ENCODE peak calls at places on chromosomes 13 and 19, in seven cellular contexts. One of them, this sample, is unnamed.

GRCh38 chr13:20825476-20825875 is 51.7 kb upstream of the EEF1AKMT1 start:
- DNase-seq in testis: no peak
- DNase-seq in IMR-90: peak; percentile 55
- DNase-seq in spleen: no peak
- DNase-seq in heart left ventricle: no peak
- DNase-seq in uterus: no peak
- DNase-seq in upper lobe of left lung: no peak
- DNase-seq in this sample: no peak

GRCh38 chr19:35076657-35077056 is 35.1 kb downstream of the HPN start:
- DNase-seq in testis: no peak
- DNase-seq in upper lobe of left lung: no peak
- DNase-seq in spleen: no peak
- DNase-seq in heart left ventricle: no peak
- DNase-seq in IMR-90: no peak
- DNase-seq in uterus: no peak
- DNase-seq in this sample: no peak

GRCh38 chr19:12365372-12366162 is at the start of gene ZNF442:
- DNase-seq in IMR-90: peak; percentile 93
- DNase-seq in upper lobe of left lung: peak; percentile 96
- DNase-seq in heart left ventricle: peak; percentile 94
- DNase-seq in spleen: peak; percentile 95
- DNase-seq in uterus: peak; percentile 97
- DNase-seq in testis: peak; percentile 98
- DNase-seq in this sample: peak; percentile 97

GRCh38 chr19:53977991-53978731 is 13.3 kb upstream of the CACNG6 start:
- DNase-seq in testis: peak; percentile 95
- DNase-seq in IMR-90: peak; percentile 84
- DNase-seq in upper lobe of left lung: no peak
- DNase-seq in heart left ventricle: peak; percentile 81
- DNase-seq in spleen: no peak
- DNase-seq in uterus: peak; percentile 21
- DNase-seq in this sample: peak; percentile 57

GRCh38 chr19:10007811-10008211 is 2.5 kb downstream of the COL5A3 start:
- DNase-seq in uterus: peak; percentile 47
- DNase-seq in spleen: no peak
- DNase-seq in testis: peak; percentile 34
- DNase-seq in upper lobe of left lung: no peak
- DNase-seq in IMR-90: peak; percentile 80
- DNase-seq in heart left ventricle: peak; percentile 79
- DNase-seq in this sample: no peak

GRCh38 chr19:13604902-13605586 is 98.8 kb upstream of the CACNA1A start:
- DNase-seq in IMR-90: no peak
- DNase-seq in uterus: no peak
- DNase-seq in upper lobe of left lung: no peak
- DNase-seq in heart left ventricle: no peak
- DNase-seq in spleen: no peak
- DNase-seq in testis: no peak
- DNase-seq in this sample: no peak

GRCh38 chr19:15248106-15248505 is 15.9 kb upstream of the EPHX3 start:
- DNase-seq in IMR-90: peak; percentile 36
- DNase-seq in testis: no peak
- DNase-seq in heart left ventricle: peak; percentile 40
- DNase-seq in uterus: peak; percentile 42
- DNase-seq in upper lobe of left lung: no peak
- DNase-seq in spleen: no peak
- DNase-seq in this sample: no peak

GRCh38 chr19:19403373-19403901 is 2.0 kb upstream of the GATAD2A start:
- DNase-seq in IMR-90: peak; percentile 44
- DNase-seq in spleen: peak; percentile 72
- DNase-seq in upper lobe of left lung: peak; percentile 36
- DNase-seq in uterus: no peak
- DNase-seq in testis: no peak
- DNase-seq in heart left ventricle: no peak
- DNase-seq in this sample: no peak

GRCh38 chr19:15296353-15296752 is 36.0 kb downstream of the BRD4 start:
- DNase-seq in heart left ventricle: no peak
- DNase-seq in spleen: peak; percentile 29
- DNase-seq in upper lobe of left lung: no peak
- DNase-seq in testis: no peak
- DNase-seq in uterus: no peak
- DNase-seq in IMR-90: no peak
- DNase-seq in this sample: no peak

GRCh38 chr13:30409911-30410704 is 12.2 kb upstream of the UBE2L5 start:
- DNase-seq in upper lobe of left lung: no peak
- DNase-seq in uterus: peak; percentile 72
- DNase-seq in heart left ventricle: peak; percentile 17
- DNase-seq in testis: peak; percentile 68
- DNase-seq in IMR-90: peak; percentile 85
- DNase-seq in spleen: no peak
- DNase-seq in this sample: no peak

GRCh38 chr13:46523972-46524737 is 28.8 kb upstream of the LRCH1 start:
- DNase-seq in spleen: no peak
- DNase-seq in upper lobe of left lung: no peak
- DNase-seq in heart left ventricle: no peak
- DNase-seq in testis: no peak
- DNase-seq in uterus: no peak
- DNase-seq in IMR-90: no peak
- DNase-seq in this sample: no peak

GRCh38 chr13:110503037-110503901 is 58.3 kb downstream of the RAB20 start:
- DNase-seq in spleen: no peak
- DNase-seq in upper lobe of left lung: no peak
- DNase-seq in IMR-90: peak; percentile 12
- DNase-seq in testis: no peak
- DNase-seq in uterus: no peak
- DNase-seq in heart left ventricle: no peak
- DNase-seq in this sample: no peak

GRCh38 chr13:64007334-64007733 is 2591.7 kb upstream of the PCDH20 start:
- DNase-seq in heart left ventricle: no peak
- DNase-seq in upper lobe of left lung: no peak
- DNase-seq in IMR-90: peak; percentile 35
- DNase-seq in uterus: no peak
- DNase-seq in testis: no peak
- DNase-seq in spleen: no peak
- DNase-seq in this sample: no peak

GRCh38 chr19:18093439-18094161 is 4.0 kb upstream of the MAST3 start:
- DNase-seq in spleen: no peak
- DNase-seq in testis: peak; percentile 62
- DNase-seq in upper lobe of left lung: no peak
- DNase-seq in IMR-90: peak; percentile 20
- DNase-seq in uterus: no peak
- DNase-seq in heart left ventricle: no peak
- DNase-seq in this sample: no peak

GRCh38 chr13:112756081-112756480 is 66.2 kb downstream of the ATP11A start:
- DNase-seq in heart left ventricle: no peak
- DNase-seq in spleen: no peak
- DNase-seq in testis: no peak
- DNase-seq in uterus: no peak
- DNase-seq in IMR-90: no peak
- DNase-seq in upper lobe of left lung: no peak
- DNase-seq in this sample: no peak

GRCh38 chr19:45346449-45346848 is 5.9 kb downstream of the KLC3 start:
- DNase-seq in IMR-90: no peak
- DNase-seq in uterus: no peak
- DNase-seq in upper lobe of left lung: no peak
- DNase-seq in spleen: no peak
- DNase-seq in testis: no peak
- DNase-seq in heart left ventricle: no peak
- DNase-seq in this sample: no peak

GRCh38 chr19:49447485-49448431 is 3.9 kb downstream of the PIH1D1 start:
- DNase-seq in testis: peak; percentile 72
- DNase-seq in heart left ventricle: no peak
- DNase-seq in spleen: no peak
- DNase-seq in upper lobe of left lung: no peak
- DNase-seq in IMR-90: peak; percentile 8
- DNase-seq in uterus: peak; percentile 42
- DNase-seq in this sample: peak; percentile 54

GRCh38 chr13:41550239-41550638 is 92.9 kb downstream of the RGCC start:
- DNase-seq in testis: no peak
- DNase-seq in upper lobe of left lung: no peak
- DNase-seq in uterus: no peak
- DNase-seq in spleen: no peak
- DNase-seq in IMR-90: no peak
- DNase-seq in heart left ventricle: no peak
- DNase-seq in this sample: no peak

GRCh38 chr13:48214519-48215121 is 18.4 kb upstream of the ITM2B start:
- DNase-seq in upper lobe of left lung: no peak
- DNase-seq in heart left ventricle: no peak
- DNase-seq in spleen: no peak
- DNase-seq in IMR-90: no peak
- DNase-seq in uterus: no peak
- DNase-seq in testis: no peak
- DNase-seq in this sample: no peak

GRCh38 chr19:1857648-1858326 is 5.6 kb downstream of the KLF16 start:
- DNase-seq in uterus: no peak
- DNase-seq in spleen: no peak
- DNase-seq in testis: no peak
- DNase-seq in upper lobe of left lung: no peak
- DNase-seq in heart left ventricle: peak; percentile 65
- DNase-seq in IMR-90: no peak
- DNase-seq in this sample: no peak

GRCh38 chr19:1855040-1855827 is 7.0 kb upstream of the REXO1 start:
- DNase-seq in IMR-90: peak; percentile 85
- DNase-seq in testis: peak; percentile 73
- DNase-seq in uterus: peak; percentile 66
- DNase-seq in spleen: peak; percentile 99
- DNase-seq in heart left ventricle: peak; percentile 97
- DNase-seq in upper lobe of left lung: peak; percentile 95
- DNase-seq in this sample: peak; percentile 91

GRCh38 chr19:1856698-1857603 is 6.4 kb downstream of the KLF16 start:
- DNase-seq in IMR-90: peak; percentile 70
- DNase-seq in uterus: peak; percentile 76
- DNase-seq in spleen: peak; percentile 97
- DNase-seq in upper lobe of left lung: peak; percentile 94
- DNase-seq in testis: peak; percentile 83
- DNase-seq in heart left ventricle: peak; percentile 90
- DNase-seq in this sample: peak; percentile 94

GRCh38 chr19:1855828-1856255 is 7.5 kb downstream of the KLF16 start:
- DNase-seq in spleen: peak; percentile 87
- DNase-seq in uterus: no peak
- DNase-seq in IMR-90: peak; percentile 23
- DNase-seq in upper lobe of left lung: no peak
- DNase-seq in heart left ventricle: peak; percentile 70
- DNase-seq in testis: no peak
- DNase-seq in this sample: peak; percentile 40

DNA sequence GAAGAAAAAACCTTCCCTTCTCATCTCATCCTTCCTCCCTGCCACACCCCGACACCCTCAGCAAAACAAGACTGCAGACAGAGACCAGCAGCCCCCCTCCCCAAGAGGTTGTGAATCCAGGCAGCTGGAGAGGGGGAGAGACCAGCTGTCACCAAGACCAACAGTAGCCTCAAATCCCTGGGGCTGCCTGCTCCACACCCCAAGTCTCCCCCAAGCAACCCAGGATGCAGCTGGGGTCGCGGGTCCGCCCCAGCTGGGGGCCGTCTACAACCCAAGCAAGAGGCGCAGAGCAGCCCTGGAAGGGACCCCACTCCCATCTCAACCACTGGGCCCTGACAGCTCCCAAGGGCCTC is 7.1 kb downstream of the KLF16 start:
- DNase-seq in upper lobe of left lung: no peak
- DNase-seq in heart left ventricle: no peak
- DNase-seq in IMR-90: no peak
- DNase-seq in testis: no peak
- DNase-seq in spleen: no peak
- DNase-seq in uterus: no peak
- DNase-seq in this sample: no peak
- H3K27ac ChIP-seq in upper lobe of left lung: peak overlapping the region; percentile 95
- H3K27ac ChIP-seq in heart left ventricle: peak overlapping the region; percentile 79
- H3K27ac ChIP-seq in IMR-90: peak overlapping the region; percentile 98
- H3K27ac ChIP-seq in testis: peak overlapping the region; percentile 75
- H3K27ac ChIP-seq in spleen: peak overlapping the region; percentile 99
- H3K27ac ChIP-seq in uterus: peak overlapping the region; percentile 70
- H3K27ac ChIP-seq in this sample: peak overlapping the region; percentile 89

GRCh38 chr19:7832009-7832408 is 2.0 kb downstream of the EVI5L start:
- DNase-seq in spleen: peak; percentile 79
- DNase-seq in IMR-90: no peak
- DNase-seq in heart left ventricle: peak; percentile 45
- DNase-seq in testis: no peak
- DNase-seq in uterus: no peak
- DNase-seq in upper lobe of left lung: no peak
- DNase-seq in this sample: no peak

GRCh38 chr19:7829561-7830271 is at the start of gene EVI5L:
- DNase-seq in upper lobe of left lung: peak; percentile 99
- DNase-seq in testis: peak; percentile 99
- DNase-seq in spleen: peak; percentile 99
- DNase-seq in uterus: peak; percentile 99
- DNase-seq in IMR-90: peak; percentile 100
- DNase-seq in heart left ventricle: peak; percentile 99
- DNase-seq in this sample: peak; percentile 99

GRCh38 chr19:7830272-7830771 is 304 bp downstream of the EVI5L start:
- DNase-seq in heart left ventricle: peak; percentile 64
- DNase-seq in upper lobe of left lung: no peak
- DNase-seq in uterus: peak; percentile 44
- DNase-seq in IMR-90: no peak
- DNase-seq in testis: no peak
- DNase-seq in spleen: no peak
- DNase-seq in this sample: peak; percentile 67

GRCh38 chr19:7831452-7831851 is 1.4 kb downstream of the EVI5L start:
- DNase-seq in uterus: no peak
- DNase-seq in testis: no peak
- DNase-seq in upper lobe of left lung: no peak
- DNase-seq in heart left ventricle: peak; percentile 37
- DNase-seq in IMR-90: peak; percentile 34
- DNase-seq in spleen: no peak
- DNase-seq in this sample: peak; percentile 42

DNA sequence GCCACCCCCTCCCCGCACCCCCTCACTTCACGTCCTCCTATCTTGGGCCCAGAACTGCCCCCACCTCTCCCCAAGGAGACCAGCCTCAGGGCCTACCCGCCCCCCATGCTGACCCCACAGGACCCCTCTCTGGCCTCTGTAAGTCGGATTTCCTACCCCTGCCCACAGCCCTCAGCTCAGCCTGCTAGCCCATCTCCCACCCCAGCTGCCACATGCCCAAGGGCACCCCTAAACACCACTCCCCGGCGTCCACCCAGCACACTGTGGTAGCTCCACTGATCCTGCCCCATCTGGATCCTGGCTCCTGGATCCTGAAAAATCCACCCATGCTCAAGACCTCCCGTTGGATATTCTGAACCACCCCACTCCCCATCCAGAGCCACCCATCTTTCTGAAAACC is 805 bp downstream of the EVI5L start:
- DNase-seq in heart left ventricle: no peak
- DNase-seq in testis: no peak
- DNase-seq in spleen: peak; percentile 80
- DNase-seq in upper lobe of left lung: no peak
- DNase-seq in uterus: no peak
- DNase-seq in IMR-90: no peak
- DNase-seq in this sample: no peak
- TF ChIP-seq POLR2A in heart left ventricle: no peak
- TF ChIP-seq POLR2A in testis: no peak
- TF ChIP-seq POLR2A in spleen: no peak
- TF ChIP-seq POLR2A in upper lobe of left lung: no peak
- TF ChIP-seq POLR2A in uterus: no peak
- TF ChIP-seq POLR2A in IMR-90: no peak
- TF ChIP-seq POLR2A in this sample: no peak

GRCh38 chr19:58228584-58229254 is at the start of gene ZNF544:
- DNase-seq in upper lobe of left lung: peak; percentile 83
- DNase-seq in testis: peak; percentile 88
- DNase-seq in IMR-90: peak; percentile 64
- DNase-seq in uterus: peak; percentile 45
- DNase-seq in spleen: peak; percentile 92
- DNase-seq in heart left ventricle: peak; percentile 89
- DNase-seq in this sample: peak; percentile 82
- TF ChIP-seq CTCF in upper lobe of left lung: no peak
- TF ChIP-seq CTCF in testis: no peak
- TF ChIP-seq CTCF in IMR-90: peak; percentile 4
- TF ChIP-seq CTCF in uterus: peak; percentile 4
- TF ChIP-seq CTCF in spleen: no peak
- TF ChIP-seq CTCF in heart left ventricle: peak; percentile 19
- TF ChIP-seq CTCF in this sample: no peak

GRCh38 chr13:27578121-27579030 is 42.0 kb downstream of the LNX2 start:
- DNase-seq in spleen: no peak
- DNase-seq in IMR-90: peak; percentile 61
- DNase-seq in testis: no peak
- DNase-seq in heart left ventricle: no peak
- DNase-seq in uterus: no peak
- DNase-seq in upper lobe of left lung: no peak
- DNase-seq in this sample: no peak
- H3K27ac ChIP-seq in spleen: no peak overlapping the region
- H3K27ac ChIP-seq in IMR-90: no peak overlapping the region
- H3K27ac ChIP-seq in testis: no peak overlapping the region
- H3K27ac ChIP-seq in heart left ventricle: no peak overlapping the region
- H3K27ac ChIP-seq in uterus: no peak overlapping the region
- H3K27ac ChIP-seq in upper lobe of left lung: no peak overlapping the region
- H3K27ac ChIP-seq in this sample: no peak overlapping the region